ENCODE peak calls at places on chromosomes 4 and X, in nine cellular contexts. I, U, G, N, J, Z, O, C and V are unnamed samples.

GRCh38 chr4:24551492-24552330 is 32.6 kb downstream of the DHX15 start:
- DNase-seq in C (no peak), U (no peak), N (no peak), O (no peak), Z (no peak), I (no peak), G (no peak), J (no peak), V (peak; percentile 44)

GRCh38 chrX:46678232-46678631 is 80.7 kb downstream of the SLC9A7 start:
- DNase-seq in C (no peak), Z (no peak), N (no peak), O (no peak), I (no peak), G (no peak), U (no peak), J (no peak), V (no peak)

GRCh38 chr4:10123227-10124101 is 6.9 kb upstream of the WDR1 start:
- DNase-seq in Z (no peak), C (no peak), I (no peak), U (no peak), J (peak; percentile 58), G (no peak), N (no peak), O (no peak), V (peak; percentile 50)

GRCh38 chrX:39491548-39492297 is 606.0 kb downstream of the BCOR start:
- DNase-seq in I (no peak), G (no peak), O (no peak), N (no peak), U (no peak), Z (no peak), C (no peak), J (peak; percentile 47), V (peak; percentile 92)

GRCh38 chr4:141860974-141861373 is 224.6 kb downstream of the IL15 start:
- DNase-seq in J (no peak), O (no peak), C (no peak), N (no peak), I (no peak), G (no peak), Z (no peak), U (no peak), V (peak; percentile 8)

GRCh38 chr4:59855630-59856352 is 1344.3 kb upstream of the ADGRL3 start:
- DNase-seq in U (no peak), C (no peak), Z (no peak), J (no peak), N (no peak), G (no peak), O (no peak), I (no peak), V (no peak)

GRCh38 chr4:37762294-37763163 is 64.0 kb upstream of the PGM2 start:
- DNase-seq in J (no peak), U (no peak), C (peak; percentile 32), O (no peak), I (no peak), G (no peak), N (no peak), Z (peak; percentile 38), V (peak; percentile 24)

GRCh38 chr4:173852775-173853174 is 322.7 kb upstream of the HAND2 start:
- DNase-seq in U (no peak), N (no peak), Z (no peak), I (no peak), G (no peak), J (no peak), O (no peak), C (no peak), V (no peak)

GRCh38 chr4:142598132-142598531 is 248.0 kb downstream of the INPP4B start:
- DNase-seq in N (no peak), O (no peak), C (no peak), Z (no peak), G (no peak), U (no peak), J (no peak), I (no peak), V (no peak)

GRCh38 chrX:11367609-11368430 is 74.6 kb downstream of the AMELX start:
- DNase-seq in N (no peak), U (no peak), C (no peak), J (no peak), Z (no peak), I (no peak), O (no peak), G (no peak), V (peak; percentile 40)

GRCh38 chrX:5674036-5674435 is 554.6 kb downstream of the NLGN4X start:
- DNase-seq in Z (no peak), U (no peak), O (no peak), C (no peak), J (no peak), G (no peak), I (no peak), N (no peak), V (no peak)
- TF ChIP-seq POLR2A in Z (no peak), U (no peak), O (no peak), C (no peak), J (no peak), G (no peak), I (no peak), N (no peak), V (no peak)

DNA sequence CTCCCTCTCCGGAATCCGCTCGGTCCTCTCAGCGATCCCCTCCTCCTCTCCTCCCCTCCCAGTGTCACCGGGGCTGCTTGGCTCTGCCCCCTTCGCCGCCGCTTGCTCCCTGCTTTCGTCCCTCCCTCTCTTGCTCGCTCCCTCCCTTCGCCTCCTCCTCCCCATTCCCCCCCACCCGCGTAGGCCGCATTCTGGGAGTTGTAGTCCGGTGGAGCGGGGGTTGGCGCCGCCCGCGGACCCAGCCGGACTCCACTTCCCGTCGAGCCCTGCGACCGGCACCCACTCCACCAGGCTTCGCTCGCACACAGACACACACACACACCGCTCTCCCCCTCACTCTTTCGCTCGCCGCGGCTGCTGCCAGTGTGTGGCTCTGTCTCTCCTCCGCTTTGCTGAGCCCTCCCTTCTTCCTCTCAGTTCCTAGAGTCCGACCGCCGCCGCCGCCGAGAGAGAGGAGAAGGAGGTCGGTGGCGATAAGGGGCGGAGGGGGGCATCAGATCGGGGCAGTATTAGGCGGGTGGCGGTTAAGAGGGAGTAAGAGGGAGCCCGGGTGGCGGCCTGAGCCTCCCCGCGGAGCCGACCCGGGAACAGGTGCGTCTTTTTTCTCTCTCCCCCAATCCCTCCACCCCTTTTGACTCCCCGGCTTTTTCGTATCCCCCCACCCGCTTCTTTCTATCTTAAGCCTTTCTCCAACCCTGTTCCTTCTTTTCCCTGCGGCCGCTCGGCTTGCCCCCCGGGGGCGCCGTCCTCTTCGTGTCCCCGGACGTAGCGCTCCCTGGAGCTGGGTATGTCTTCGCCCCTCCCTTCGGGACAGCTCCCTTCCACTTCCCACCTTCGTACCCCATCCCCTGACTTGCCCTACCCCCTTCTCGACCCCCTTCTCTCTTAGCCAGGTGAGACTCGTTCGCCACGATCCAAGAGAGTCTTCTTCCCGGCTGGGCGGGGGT is at the start of gene BCORL1:
- DNase-seq in I (peak; percentile 94), N (peak; percentile 97), Z (peak; percentile 90), U (peak; percentile 91), O (peak; percentile 89), J (peak; percentile 91), C (peak; percentile 86), G (peak; percentile 95), V (peak; percentile 89)
- TF ChIP-seq POLR2A in I (no peak), N (peak; percentile 59), Z (no peak), U (peak; percentile 30), O (peak; percentile 89), J (peak; percentile 87), C (no peak), G (peak; percentile 95), V (peak; percentile 69)

GRCh38 chrX:106995678-106996077 is 4.3 kb downstream of the MORC4 start:
- DNase-seq in U (no peak), Z (no peak), G (no peak), N (no peak), C (no peak), O (no peak), J (no peak), I (no peak), V (no peak)

GRCh38 chrX:106997611-106998010 is 2.4 kb downstream of the MORC4 start:
- DNase-seq in N (no peak), C (no peak), O (no peak), U (no peak), J (no peak), I (no peak), Z (no peak), G (no peak), V (no peak)

GRCh38 chrX:107000013-107000515 is at the start of gene MORC4:
- DNase-seq in N (peak; percentile 91), U (peak; percentile 67), G (peak; percentile 64), I (peak; percentile 87), C (peak; percentile 76), Z (peak; percentile 84), O (peak; percentile 87), J (peak; percentile 78), V (peak; percentile 23)

GRCh38 chrX:106999002-106999975 is 723 bp downstream of the MORC4 start:
- DNase-seq in J (peak; percentile 52), G (peak; percentile 19), N (peak; percentile 76), I (peak; percentile 71), Z (peak; percentile 56), C (peak; percentile 22), U (peak; percentile 28), O (peak; percentile 47), V (peak; percentile 23)
- TF ChIP-seq POLR2A in J (no peak), G (no peak), N (no peak), I (no peak), Z (no peak), C (no peak), U (no peak), O (no peak), V (no peak)

DNA sequence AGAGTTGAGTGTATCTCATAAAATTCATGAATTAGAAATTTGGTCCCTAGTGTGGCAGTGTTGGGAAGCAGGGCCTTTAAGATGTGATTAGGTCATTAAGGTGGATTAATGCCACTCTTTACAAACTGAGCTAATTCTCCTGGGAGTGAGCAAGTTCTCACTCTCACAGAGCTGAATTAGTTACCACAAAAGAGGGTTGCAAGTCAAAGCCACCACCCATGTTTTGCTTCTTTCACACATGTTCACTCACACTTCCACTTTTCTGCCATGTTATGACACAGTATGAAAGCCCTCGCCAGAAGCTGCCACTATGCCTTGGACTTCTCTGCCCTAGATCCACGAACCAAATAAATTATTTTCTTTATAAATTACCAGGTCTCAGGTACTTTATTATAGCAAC is 332.1 kb downstream of the ARAP2 start:
- DNase-seq in Z (no peak), U (no peak), I (no peak), C (no peak), N (no peak), O (no peak), J (no peak), G (no peak), V (no peak)
- TF ChIP-seq POLR2A in Z (no peak), U (no peak), I (no peak), C (no peak), N (no peak), O (no peak), J (no peak), G (no peak), V (no peak)

GRCh38 chr4:103099691-103100392 is at the start of gene BDH2:
- DNase-seq in U (peak; percentile 46), O (peak; percentile 63), Z (peak; percentile 39), J (peak; percentile 48), G (peak; percentile 23), I (no peak), N (peak; percentile 81), C (peak; percentile 74), V (peak; percentile 86)
- TF ChIP-seq POLR2A in U (no peak), O (peak; percentile 85), Z (no peak), J (peak; percentile 39), G (no peak), I (no peak), N (peak; percentile 41), C (no peak), V (no peak)